ENCODE peak calls at places on chromosomes 7 and 10, in nine cellular contexts. A, L, B, J, O, H, C, V and X are unnamed samples.

GRCh38 chr7:5489991-5490536 is 66.4 kb upstream of the TNRC18 start:
- DNase-seq in A (no peak), L (no peak), B (no peak), J (no peak), O (no peak), H (no peak), C (no peak), V (no peak), X (no peak)

GRCh38 chr10:88045544-88046415 is 182.4 kb downstream of the PTEN start:
- DNase-seq in A (no peak), L (no peak), B (no peak), J (no peak), O (no peak), H (no peak), C (no peak), V (no peak), X (no peak)

GRCh38 chr7:9036080-9036479 is 602.7 kb downstream of the NXPH1 start:
- DNase-seq in A (no peak), L (no peak), B (no peak), J (no peak), O (no peak), H (no peak), C (no peak), V (no peak), X (no peak)

GRCh38 chr7:157978766-157979165 is 608.9 kb downstream of the PTPRN2 start:
- DNase-seq in A (no peak), L (no peak), B (no peak), J (peak; percentile 42), O (no peak), H (no peak), C (no peak), V (no peak), X (no peak)

GRCh38 chr7:96426685-96427084 is 104.8 kb upstream of the SLC25A13 start:
- DNase-seq in A (no peak), L (no peak), B (no peak), J (no peak), O (no peak), H (no peak), C (no peak), V (no peak), X (no peak)

GRCh38 chr7:2966466-2967078 is 77.1 kb downstream of the CARD11 start:
- DNase-seq in A (no peak), L (no peak), B (no peak), J (peak; percentile 24), O (no peak), H (no peak), C (peak; percentile 24), V (no peak), X (peak; percentile 29)

GRCh38 chr7:90474284-90475210 is 5.1 kb downstream of the PTTG1IP2 start:
- DNase-seq in A (no peak), L (no peak), B (no peak), J (no peak), O (no peak), H (no peak), C (no peak), V (no peak), X (no peak)

GRCh38 chr10:8301831-8302230 is 247.3 kb downstream of the GATA3 start:
- DNase-seq in A (no peak), L (no peak), B (no peak), J (no peak), O (no peak), H (no peak), C (no peak), V (no peak), X (no peak)

GRCh38 chr10:5611899-5612680 is 54.3 kb downstream of the ASB13 start:
- DNase-seq in A (no peak), L (no peak), B (no peak), J (no peak), O (no peak), H (no peak), C (no peak), V (no peak), X (no peak)

DNA sequence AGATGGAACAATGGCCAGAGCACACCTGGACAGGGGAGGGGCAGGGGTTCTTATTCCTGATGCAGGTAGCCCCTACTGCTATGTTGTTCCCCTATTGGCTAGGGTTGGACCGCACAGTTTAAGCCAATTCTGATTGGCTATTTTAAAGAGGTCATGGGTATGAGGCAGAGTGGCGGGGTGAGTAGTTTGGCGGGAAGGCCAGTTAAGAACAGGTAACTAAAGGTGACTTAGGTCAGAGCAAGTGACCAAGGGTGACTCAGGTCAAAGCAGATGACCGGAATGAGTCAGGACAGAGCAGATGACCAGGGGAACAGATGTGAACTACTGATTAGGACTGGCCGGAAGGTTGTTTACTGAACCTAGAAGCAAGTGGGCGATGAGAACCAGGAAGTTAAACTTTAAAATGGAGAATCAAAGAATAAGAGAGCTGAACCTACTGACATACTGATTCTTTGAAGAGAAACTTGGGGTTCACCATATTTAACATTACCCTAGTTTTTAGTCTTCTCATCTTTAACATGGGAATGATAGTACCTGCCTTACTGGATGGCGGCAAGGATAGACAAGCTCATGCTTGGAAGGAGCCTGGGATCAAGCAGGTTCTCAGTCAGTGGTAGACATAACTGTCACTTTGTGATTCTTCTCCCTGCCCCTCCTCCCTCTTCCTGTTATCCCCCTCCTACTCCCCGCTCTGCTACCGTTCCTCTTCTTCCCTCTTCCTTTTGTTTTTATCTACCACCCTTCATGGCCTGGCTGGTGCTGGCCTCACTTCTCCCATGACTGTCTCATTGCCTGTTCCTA is 55.0 kb downstream of the CCNY start:
- DNase-seq in A (no peak), L (no peak), B (no peak), J (no peak), O (no peak), H (no peak), C (no peak), V (no peak), X (no peak)
- TF ChIP-seq POLR2A in A (no peak), L (no peak), B (no peak), J (no peak), O (no peak), H (no peak), C (no peak), V (no peak), X (no peak)

DNA sequence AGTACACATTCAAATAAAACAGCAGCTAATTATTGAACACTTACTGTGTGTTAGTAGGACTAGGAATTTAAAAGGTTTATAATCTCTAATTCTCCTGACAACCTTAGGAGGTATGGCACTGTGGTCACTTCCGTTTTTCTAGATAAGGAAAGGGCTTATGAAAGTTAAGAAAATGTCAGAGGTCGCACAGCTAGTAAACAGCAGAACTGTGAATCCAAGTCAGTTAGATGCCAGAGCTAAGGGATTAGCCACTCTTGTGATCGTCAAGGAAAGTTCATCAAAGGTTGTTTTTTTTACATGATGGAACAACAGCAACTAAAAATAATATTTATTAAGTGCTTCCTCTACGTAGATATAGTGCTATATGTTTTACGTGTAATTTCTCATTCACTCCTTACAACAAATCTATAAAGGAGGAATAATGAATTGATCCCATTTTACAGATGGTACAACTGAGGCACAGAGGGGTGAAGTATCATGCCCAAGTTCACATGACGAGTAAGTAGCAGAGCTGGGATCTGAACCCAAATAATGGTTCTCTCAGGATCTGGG is 84.9 kb downstream of the NAMPT start:
- DNase-seq in A (no peak), L (no peak), B (no peak), J (no peak), O (no peak), H (no peak), C (no peak), V (no peak), X (no peak)
- H3K4me3 ChIP-seq in A (no peak overlapping the region), L (no peak overlapping the region), B (no peak overlapping the region), J (no peak overlapping the region), O (no peak overlapping the region), H (no peak overlapping the region), C (no peak overlapping the region), V (no peak overlapping the region), X (no peak overlapping the region)

GRCh38 chr10:98599032-98599610 is 152.4 kb upstream of the HPS1 start:
- DNase-seq in A (no peak), L (no peak), B (no peak), J (no peak), O (no peak), H (no peak), C (no peak), V (no peak), X (no peak)

GRCh38 chr10:98602224-98602623 is 155.5 kb upstream of the HPS1 start:
- DNase-seq in A (no peak), L (no peak), B (no peak), J (no peak), O (no peak), H (no peak), C (no peak), V (no peak), X (no peak)

DNA sequence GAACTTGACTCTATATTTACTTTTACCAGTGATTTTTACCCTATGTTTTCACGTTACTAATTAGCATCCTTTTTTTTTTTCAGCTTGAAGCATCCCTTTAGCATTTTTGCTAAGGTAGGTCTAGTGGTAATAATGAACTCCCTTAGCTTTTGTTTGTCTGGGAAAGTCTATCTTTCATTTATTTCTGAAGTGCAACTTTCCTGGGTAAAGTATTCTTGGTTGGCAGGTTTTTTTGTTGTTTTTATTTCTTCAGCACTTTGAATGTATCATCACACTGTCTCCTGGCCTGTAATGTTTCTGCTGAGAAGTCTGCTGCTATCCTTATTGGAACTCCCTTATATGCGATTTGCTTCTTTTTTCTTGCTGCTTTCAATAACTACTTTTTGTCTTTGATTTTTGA is 149.7 kb upstream of the HPS1 start:
- DNase-seq in A (no peak), L (no peak), B (no peak), J (no peak), O (no peak), H (no peak), C (no peak), V (no peak), X (no peak)
- TF ChIP-seq POLR2A in A (no peak), L (no peak), B (no peak), J (no peak), O (no peak), H (no peak), C (no peak), V (no peak), X (no peak)

GRCh38 chr10:72088879-72089585 is 681 bp upstream of the SPOCK2 start:
- DNase-seq in A (no peak), L (no peak), B (no peak), J (no peak), O (no peak), H (no peak), C (no peak), V (peak; percentile 46), X (peak; percentile 36)

GRCh38 chr10:72087969-72088878 is at the start of gene SPOCK2:
- DNase-seq in A (no peak), L (no peak), B (no peak), J (no peak), O (no peak), H (no peak), C (no peak), V (peak; percentile 83), X (peak; percentile 87)

GRCh38 chr10:72085864-72086465 is 2.4 kb downstream of the SPOCK2 start:
- DNase-seq in A (no peak), L (no peak), B (no peak), J (no peak), O (no peak), H (no peak), C (no peak), V (no peak), X (no peak)

GRCh38 chr10:72086466-72087391 is 1.6 kb downstream of the SPOCK2 start:
- DNase-seq in A (peak; percentile 66), L (no peak), B (no peak), J (no peak), O (no peak), H (no peak), C (no peak), V (peak; percentile 91), X (peak; percentile 58)

GRCh38 chr10:72087392-72087968 is 871 bp downstream of the SPOCK2 start:
- DNase-seq in A (no peak), L (no peak), B (no peak), J (no peak), O (no peak), H (no peak), C (no peak), V (peak; percentile 65), X (no peak)
- H3K4me3 ChIP-seq in A (peak overlapping the region; percentile 59), L (no peak overlapping the region), B (peak overlapping the region; percentile 9), J (peak overlapping the region; percentile 41), O (peak overlapping the region; percentile 29), H (no peak overlapping the region), C (peak overlapping the region; percentile 35), V (peak overlapping the region; percentile 63), X (peak overlapping the region; percentile 59)